ENCODE peak calls at places on chromosomes 3 and 15, in six cellular contexts. U is thoracic aorta, T is activated B cell treated with CpG ODN at 0.5 μM for 24 hours, Z is neural crest cell, Y is AG04449, G is right lobe of liver. R is an unnamed sample.

GRCh38 chr3:119794971-119795612 is 13.2 kb downstream of the NR1I2 start:
- DNase-seq in Y (no peak), U (no peak), G (peak; percentile 94), T (no peak), Z (peak; percentile 21), R (no peak)

GRCh38 chr3:4748701-4749378 is 230.4 kb upstream of the BHLHE40 start:
- DNase-seq in Y (no peak), G (peak; percentile 81), T (no peak), U (no peak), Z (no peak), R (no peak)

GRCh38 chr3:18441521-18441920 is 16.4 kb upstream of the SATB1 start:
- DNase-seq in U (no peak), T (no peak), Z (no peak), G (no peak), Y (no peak), R (no peak)

GRCh38 chr3:61997112-61997511 is 376.2 kb downstream of the FEZF2 start:
- DNase-seq in U (no peak), Y (no peak), Z (no peak), G (no peak), T (no peak), R (no peak)

GRCh38 chr3:152656207-152657001 is 178.5 kb upstream of the P2RY1 start:
- DNase-seq in Z (peak; percentile 20), Y (no peak), U (no peak), T (no peak), G (no peak), R (peak; percentile 7)

GRCh38 chr3:170226426-170226960 is 4.3 kb downstream of the PRKCI start:
- DNase-seq in T (no peak), Y (peak; percentile 33), G (no peak), Z (no peak), U (no peak), R (no peak)

GRCh38 chr3:194205675-194206133 is 69.8 kb downstream of the HES1 start:
- DNase-seq in T (no peak), U (no peak), Y (no peak), G (no peak), Z (peak; percentile 36), R (peak; percentile 44)

GRCh38 chr15:62928996-62929350 is 113.6 kb upstream of the TPM1 start:
- DNase-seq in G (no peak), T (no peak), Y (no peak), U (no peak), Z (no peak), R (no peak)

GRCh38 chr15:33086500-33087141 is 107.9 kb downstream of the FMN1 start:
- DNase-seq in Z (no peak), G (no peak), U (no peak), T (no peak), Y (no peak), R (no peak)

GRCh38 chr3:55947406-55947805 is 460.3 kb upstream of the WNT5A start:
- DNase-seq in Z (no peak), Y (no peak), U (no peak), T (no peak), G (no peak), R (no peak)

GRCh38 chr3:157092219-157092618 is 67.7 kb downstream of the CCNL1 start:
- DNase-seq in Z (no peak), G (no peak), U (no peak), Y (no peak), T (no peak), R (no peak)

GRCh38 chr3:196115678-196116083 is 33.8 kb upstream of the TFRC start:
- DNase-seq in G (no peak), Y (no peak), T (no peak), Z (no peak), U (no peak), R (no peak)

GRCh38 chr3:45453083-45453482 is 64.7 kb downstream of the LARS2 start:
- DNase-seq in Z (no peak), Y (no peak), U (no peak), G (no peak), T (no peak), R (no peak)

GRCh38 chr3:179929091-179929529 is 107.6 kb downstream of the PEX5L start:
- DNase-seq in Z (peak; percentile 64), G (no peak), U (no peak), Y (peak; percentile 31), T (no peak), R (peak; percentile 68)

GRCh38 chr15:58738051-58738707 is 11.3 kb downstream of the ADAM10 start:
- DNase-seq in U (no peak), Z (no peak), Y (no peak), T (no peak), G (no peak), R (no peak)

GRCh38 chr3:113698891-113699465 is 2.5 kb upstream of the USF3 start:
- DNase-seq in Z (no peak), T (no peak), U (no peak), G (no peak), Y (no peak), R (peak; percentile 7)

GRCh38 chr3:196080997-196081833 is 675 bp downstream of the TFRC start:
- DNase-seq in Y (no peak), Z (peak; percentile 32), G (peak; percentile 84), T (peak; percentile 54), U (no peak), R (peak; percentile 49)

GRCh38 chr15:91807122-91807521 is 46.4 kb upstream of the SLCO3A1 start:
- DNase-seq in U (no peak), G (no peak), T (no peak), Y (no peak), Z (no peak), R (no peak)

GRCh38 chr3:76065975-76066374 is 280.6 kb upstream of the ZNF717 start:
- DNase-seq in Y (no peak), Z (no peak), G (no peak), U (no peak), T (no peak), R (no peak)

GRCh38 chr15:69141286-69141701 is 19.1 kb upstream of the GLCE start:
- DNase-seq in T (no peak), Y (no peak), U (no peak), G (no peak), Z (no peak), R (no peak)

GRCh38 chr15:71109130-71109529 is 6.1 kb upstream of the THSD4 start:
- DNase-seq in T (no peak), G (no peak), Y (peak; percentile 58), U (no peak), Z (no peak), R (no peak)

GRCh38 chr15:77251662-77252061 is 168.2 kb downstream of the PEAK1 start:
- DNase-seq in G (no peak), Z (no peak), U (no peak), T (no peak), Y (no peak), R (no peak)

GRCh38 chr3:138456961-138457862 is 22.8 kb downstream of the ESYT3 start:
- DNase-seq in T (no peak), U (no peak), Y (no peak), G (no peak), Z (no peak), R (no peak)

GRCh38 chr3:50615190-50615589 is 1.8 kb upstream of the MAPKAPK3 start:
- DNase-seq in U (no peak), Y (no peak), G (no peak), T (no peak), Z (no peak), R (no peak)

GRCh38 chr3:50616770-50617095 is 218 bp upstream of the MAPKAPK3 start:
- DNase-seq in T (peak; percentile 94), G (peak; percentile 95), Y (no peak), U (peak; percentile 53), Z (peak; percentile 91), R (peak; percentile 81)

GRCh38 chr3:50616003-50616769 is 765 bp upstream of the MAPKAPK3 start:
- DNase-seq in U (peak; percentile 67), Y (no peak), T (peak; percentile 70), Z (peak; percentile 78), G (peak; percentile 85), R (peak; percentile 85)

GRCh38 chr3:50617911-50618481 is 1.0 kb downstream of the MAPKAPK3 start:
- DNase-seq in Y (no peak), U (no peak), T (no peak), G (no peak), Z (no peak), R (no peak)

GRCh38 chr3:50617096-50617791 is at the start of gene MAPKAPK3:
- DNase-seq in Z (peak; percentile 8), Y (no peak), T (peak; percentile 62), U (no peak), G (peak; percentile 67), R (no peak)
- TF ChIP-seq CTCF in Z (no peak), Y (no peak), T (no peak), U (no peak), G (no peak), R (no peak)

DNA sequence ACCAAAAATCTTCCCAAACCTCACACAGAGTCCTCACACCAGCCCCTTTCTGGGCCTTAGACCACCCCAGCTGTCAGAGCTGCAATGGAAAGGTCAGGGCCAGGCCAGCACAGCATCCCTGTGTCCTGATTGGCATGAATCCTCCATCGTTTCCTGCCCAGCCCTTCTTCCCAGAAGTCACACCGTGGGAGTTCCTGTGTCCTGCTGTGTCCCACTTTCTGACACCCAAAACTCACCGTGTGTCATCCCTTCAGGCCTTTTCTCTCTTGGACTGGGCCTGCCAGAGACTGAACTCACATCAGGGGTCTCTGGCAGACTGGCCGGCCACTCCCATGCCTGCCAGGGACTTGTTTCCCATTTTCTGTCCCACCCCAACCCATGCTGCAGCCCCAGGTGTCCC is 32.5 kb upstream of the CHRNB4 start:
- DNase-seq in Y (no peak), T (no peak), U (no peak), Z (no peak), G (no peak), R (no peak)
- TF ChIP-seq CTCF in Y (no peak), T (no peak), U (no peak), Z (no peak), G (no peak), R (no peak)

GRCh38 chr3:154952538-154952937 is 127.6 kb upstream of the MME start:
- DNase-seq in U (no peak), G (no peak), T (no peak), Y (no peak), Z (no peak), R (no peak)

GRCh38 chr3:154955907-154956533 is 124.1 kb upstream of the MME start:
- DNase-seq in Y (no peak), T (no peak), Z (no peak), U (no peak), G (no peak), R (no peak)

GRCh38 chr3:154953538-154953937 is 126.6 kb upstream of the MME start:
- DNase-seq in U (no peak), T (no peak), Z (no peak), Y (no peak), G (no peak), R (no peak)

GRCh38 chr3:154956815-154957214 is 123.3 kb upstream of the MME start:
- DNase-seq in Y (no peak), Z (no peak), U (no peak), T (no peak), G (no peak), R (no peak)

GRCh38 chr3:154954750-154955149 is 125.4 kb upstream of the MME start:
- DNase-seq in Z (no peak), G (no peak), Y (peak; percentile 53), U (no peak), T (no peak), R (no peak)
- TF ChIP-seq CTCF in Z (peak; percentile 52), G (peak; percentile 28), Y (peak; percentile 61), U (no peak), T (no peak), R (no peak)

DNA sequence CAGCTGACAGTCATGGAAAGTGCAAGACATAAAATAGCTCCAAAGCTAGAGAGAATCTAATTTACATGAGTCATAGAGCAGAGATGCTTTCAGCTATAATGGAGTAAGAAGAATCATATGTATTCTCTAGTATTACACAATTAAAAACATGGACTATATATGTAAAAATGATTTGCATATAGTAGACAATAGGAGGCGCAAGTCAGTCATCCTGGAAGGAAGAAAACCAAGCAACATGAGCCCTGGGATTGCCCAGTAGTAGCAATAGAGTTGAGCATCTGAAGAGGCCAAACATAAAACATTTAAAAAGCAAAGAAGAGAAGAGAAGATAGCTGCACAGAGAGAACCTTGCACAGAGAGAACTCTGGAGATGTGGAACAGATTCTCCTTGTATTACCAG is 455.0 kb downstream of the EPHA3 start:
- DNase-seq in Y (no peak), U (no peak), Z (no peak), T (no peak), G (no peak), R (no peak)
- TF ChIP-seq CTCF in Y (no peak), U (no peak), Z (no peak), T (no peak), G (no peak), R (no peak)